ENCODE peak calls at places on chromosome 9, in six cellular contexts. One of them, this sample, is unnamed.

GRCh38 chr9:87336407-87336806 is 161.3 kb upstream of the DAPK1 start:
- DNase-seq in ovary: no peak
- DNase-seq in heart right ventricle: no peak
- DNase-seq in kidney: no peak
- DNase-seq in retinal pigment epithelial cell: no peak
- DNase-seq in gastrocnemius medialis: no peak
- DNase-seq in this sample: no peak

GRCh38 chr9:93650448-93650847 is 74.1 kb downstream of the PHF2 start:
- DNase-seq in gastrocnemius medialis: no peak
- DNase-seq in retinal pigment epithelial cell: no peak
- DNase-seq in kidney: peak; percentile 57
- DNase-seq in heart right ventricle: no peak
- DNase-seq in ovary: peak; percentile 29
- DNase-seq in this sample: no peak

GRCh38 chr9:27367922-27368316 is 71.0 kb upstream of the EQTN start:
- DNase-seq in ovary: no peak
- DNase-seq in retinal pigment epithelial cell: no peak
- DNase-seq in gastrocnemius medialis: no peak
- DNase-seq in kidney: no peak
- DNase-seq in heart right ventricle: no peak
- DNase-seq in this sample: no peak

GRCh38 chr9:37787059-37787458 is 2.2 kb upstream of the EXOSC3 start:
- DNase-seq in retinal pigment epithelial cell: no peak
- DNase-seq in kidney: no peak
- DNase-seq in heart right ventricle: no peak
- DNase-seq in gastrocnemius medialis: no peak
- DNase-seq in ovary: no peak
- DNase-seq in this sample: no peak

GRCh38 chr9:70389642-70390266 is 24.7 kb downstream of the KLF9 start:
- DNase-seq in retinal pigment epithelial cell: no peak
- DNase-seq in gastrocnemius medialis: no peak
- DNase-seq in ovary: no peak
- DNase-seq in heart right ventricle: no peak
- DNase-seq in kidney: no peak
- DNase-seq in this sample: no peak

GRCh38 chr9:82010711-82011110 is 22.1 kb downstream of the SPATA31D1 start:
- DNase-seq in kidney: no peak
- DNase-seq in retinal pigment epithelial cell: no peak
- DNase-seq in heart right ventricle: no peak
- DNase-seq in ovary: no peak
- DNase-seq in gastrocnemius medialis: no peak
- DNase-seq in this sample: no peak

GRCh38 chr9:71944754-71945409 is 33.4 kb downstream of the C9orf85 start:
- DNase-seq in heart right ventricle: no peak
- DNase-seq in gastrocnemius medialis: no peak
- DNase-seq in retinal pigment epithelial cell: no peak
- DNase-seq in kidney: no peak
- DNase-seq in ovary: no peak
- DNase-seq in this sample: no peak

GRCh38 chr9:87564111-87564510 is 66.4 kb downstream of the DAPK1 start:
- DNase-seq in retinal pigment epithelial cell: no peak
- DNase-seq in heart right ventricle: no peak
- DNase-seq in gastrocnemius medialis: no peak
- DNase-seq in kidney: no peak
- DNase-seq in ovary: no peak
- DNase-seq in this sample: no peak

GRCh38 chr9:98083566-98084135 is 27.1 kb downstream of the NANS start:
- DNase-seq in retinal pigment epithelial cell: no peak
- DNase-seq in kidney: no peak
- DNase-seq in ovary: no peak
- DNase-seq in gastrocnemius medialis: no peak
- DNase-seq in heart right ventricle: no peak
- DNase-seq in this sample: no peak

GRCh38 chr9:16202221-16202620 is 649.4 kb downstream of the CCDC171 start:
- DNase-seq in ovary: no peak
- DNase-seq in retinal pigment epithelial cell: no peak
- DNase-seq in heart right ventricle: no peak
- DNase-seq in gastrocnemius medialis: no peak
- DNase-seq in kidney: no peak
- DNase-seq in this sample: no peak

GRCh38 chr9:129351058-129351641 is 173.1 kb upstream of the IER5L start:
- DNase-seq in heart right ventricle: no peak
- DNase-seq in ovary: peak; percentile 72
- DNase-seq in gastrocnemius medialis: no peak
- DNase-seq in kidney: peak; percentile 85
- DNase-seq in retinal pigment epithelial cell: no peak
- DNase-seq in this sample: no peak

GRCh38 chr9:133534346-133535284 is at the start of gene ADAMTSL2:
- DNase-seq in gastrocnemius medialis: no peak
- DNase-seq in heart right ventricle: peak; percentile 86
- DNase-seq in retinal pigment epithelial cell: no peak
- DNase-seq in kidney: peak; percentile 92
- DNase-seq in ovary: peak; percentile 91
- DNase-seq in this sample: no peak

GRCh38 chr9:121652037-121652837 is 803 bp downstream of the DAB2IP start:
- DNase-seq in retinal pigment epithelial cell: no peak
- DNase-seq in ovary: peak; percentile 63
- DNase-seq in kidney: peak; percentile 83
- DNase-seq in heart right ventricle: no peak
- DNase-seq in gastrocnemius medialis: no peak
- DNase-seq in this sample: no peak

GRCh38 chr9:121700165-121700830 is 48.9 kb downstream of the DAB2IP start:
- DNase-seq in ovary: peak; percentile 76
- DNase-seq in gastrocnemius medialis: peak; percentile 77
- DNase-seq in heart right ventricle: peak; percentile 74
- DNase-seq in kidney: peak; percentile 92
- DNase-seq in retinal pigment epithelial cell: no peak
- DNase-seq in this sample: no peak

GRCh38 chr9:88989961-88990570 is 1.2 kb upstream of the S1PR3 start:
- DNase-seq in heart right ventricle: no peak
- DNase-seq in ovary: no peak
- DNase-seq in kidney: no peak
- DNase-seq in retinal pigment epithelial cell: no peak
- DNase-seq in gastrocnemius medialis: no peak
- DNase-seq in this sample: no peak

GRCh38 chr9:4883326-4883873 is 90.7 kb downstream of the RCL1 start:
- DNase-seq in kidney: no peak
- DNase-seq in retinal pigment epithelial cell: no peak
- DNase-seq in heart right ventricle: no peak
- DNase-seq in ovary: no peak
- DNase-seq in gastrocnemius medialis: no peak
- DNase-seq in this sample: no peak

GRCh38 chr9:102273952-102274351 is 535.5 kb upstream of the GRIN3A start:
- DNase-seq in heart right ventricle: no peak
- DNase-seq in kidney: no peak
- DNase-seq in ovary: no peak
- DNase-seq in retinal pigment epithelial cell: peak; percentile 4
- DNase-seq in gastrocnemius medialis: no peak
- DNase-seq in this sample: no peak

GRCh38 chr9:71812385-71812784 is 44.1 kb upstream of the CEMIP2 start:
- DNase-seq in gastrocnemius medialis: peak; percentile 11
- DNase-seq in ovary: no peak
- DNase-seq in heart right ventricle: peak; percentile 18
- DNase-seq in kidney: no peak
- DNase-seq in retinal pigment epithelial cell: no peak
- DNase-seq in this sample: no peak

GRCh38 chr9:37380570-37380969 is 41.9 kb upstream of the GRHPR start:
- DNase-seq in heart right ventricle: no peak
- DNase-seq in retinal pigment epithelial cell: no peak
- DNase-seq in gastrocnemius medialis: no peak
- DNase-seq in kidney: no peak
- DNase-seq in ovary: no peak
- DNase-seq in this sample: no peak

GRCh38 chr9:94082553-94082952 is 1.7 kb upstream of the PTPDC1 start:
- DNase-seq in retinal pigment epithelial cell: no peak
- DNase-seq in kidney: no peak
- DNase-seq in gastrocnemius medialis: no peak
- DNase-seq in heart right ventricle: no peak
- DNase-seq in ovary: no peak
- DNase-seq in this sample: no peak

GRCh38 chr9:132164604-132165362 is 2.9 kb downstream of the NTNG2 start:
- DNase-seq in ovary: no peak
- DNase-seq in kidney: no peak
- DNase-seq in gastrocnemius medialis: peak; percentile 36
- DNase-seq in heart right ventricle: no peak
- DNase-seq in retinal pigment epithelial cell: no peak
- DNase-seq in this sample: peak; percentile 49

GRCh38 chr9:132478353-132478752 is 68.3 kb downstream of the CFAP77 start:
- DNase-seq in kidney: no peak
- DNase-seq in ovary: no peak
- DNase-seq in heart right ventricle: no peak
- DNase-seq in gastrocnemius medialis: no peak
- DNase-seq in retinal pigment epithelial cell: no peak
- DNase-seq in this sample: no peak

GRCh38 chr9:72351538-72352453 is 13.2 kb downstream of the ZFAND5 start:
- DNase-seq in heart right ventricle: peak; percentile 16
- DNase-seq in retinal pigment epithelial cell: no peak
- DNase-seq in gastrocnemius medialis: no peak
- DNase-seq in kidney: no peak
- DNase-seq in ovary: no peak
- DNase-seq in this sample: no peak

GRCh38 chr9:134357631-134358025 is 31.4 kb downstream of the RXRA start:
- DNase-seq in heart right ventricle: no peak
- DNase-seq in gastrocnemius medialis: no peak
- DNase-seq in kidney: no peak
- DNase-seq in ovary: no peak
- DNase-seq in retinal pigment epithelial cell: no peak
- DNase-seq in this sample: no peak

GRCh38 chr9:90097237-90097636 is 492.4 kb downstream of the GADD45G start:
- DNase-seq in kidney: no peak
- DNase-seq in heart right ventricle: peak; percentile 16
- DNase-seq in gastrocnemius medialis: no peak
- DNase-seq in ovary: no peak
- DNase-seq in retinal pigment epithelial cell: no peak
- DNase-seq in this sample: no peak

GRCh38 chr9:26234865-26235264 is 556.6 kb upstream of the TUSC1 start:
- DNase-seq in gastrocnemius medialis: no peak
- DNase-seq in kidney: no peak
- DNase-seq in ovary: no peak
- DNase-seq in retinal pigment epithelial cell: no peak
- DNase-seq in heart right ventricle: no peak
- DNase-seq in this sample: no peak

GRCh38 chr9:8734760-8735159 is 935.2 kb upstream of the DMAC1 start:
- DNase-seq in retinal pigment epithelial cell: peak; percentile 86
- DNase-seq in gastrocnemius medialis: no peak
- DNase-seq in ovary: no peak
- DNase-seq in kidney: no peak
- DNase-seq in heart right ventricle: no peak
- DNase-seq in this sample: peak; percentile 80

GRCh38 chr9:127182901-127183746 is 60.7 kb upstream of the ANGPTL2 start:
- DNase-seq in ovary: peak; percentile 36
- DNase-seq in kidney: peak; percentile 58
- DNase-seq in retinal pigment epithelial cell: no peak
- DNase-seq in heart right ventricle: no peak
- DNase-seq in gastrocnemius medialis: no peak
- DNase-seq in this sample: no peak

GRCh38 chr9:35658144-35658893 is at the start of gene CCDC107:
- DNase-seq in heart right ventricle: peak; percentile 87
- DNase-seq in retinal pigment epithelial cell: no peak
- DNase-seq in ovary: peak; percentile 92
- DNase-seq in kidney: peak; percentile 96
- DNase-seq in gastrocnemius medialis: peak; percentile 67
- DNase-seq in this sample: no peak
- TF ChIP-seq CTCF in heart right ventricle: peak; percentile 68
- TF ChIP-seq CTCF in retinal pigment epithelial cell: peak; percentile 59
- TF ChIP-seq CTCF in ovary: peak; percentile 80
- TF ChIP-seq CTCF in kidney: peak; percentile 63
- TF ChIP-seq CTCF in gastrocnemius medialis: peak; percentile 62
- TF ChIP-seq CTCF in this sample: peak; percentile 49

DNA sequence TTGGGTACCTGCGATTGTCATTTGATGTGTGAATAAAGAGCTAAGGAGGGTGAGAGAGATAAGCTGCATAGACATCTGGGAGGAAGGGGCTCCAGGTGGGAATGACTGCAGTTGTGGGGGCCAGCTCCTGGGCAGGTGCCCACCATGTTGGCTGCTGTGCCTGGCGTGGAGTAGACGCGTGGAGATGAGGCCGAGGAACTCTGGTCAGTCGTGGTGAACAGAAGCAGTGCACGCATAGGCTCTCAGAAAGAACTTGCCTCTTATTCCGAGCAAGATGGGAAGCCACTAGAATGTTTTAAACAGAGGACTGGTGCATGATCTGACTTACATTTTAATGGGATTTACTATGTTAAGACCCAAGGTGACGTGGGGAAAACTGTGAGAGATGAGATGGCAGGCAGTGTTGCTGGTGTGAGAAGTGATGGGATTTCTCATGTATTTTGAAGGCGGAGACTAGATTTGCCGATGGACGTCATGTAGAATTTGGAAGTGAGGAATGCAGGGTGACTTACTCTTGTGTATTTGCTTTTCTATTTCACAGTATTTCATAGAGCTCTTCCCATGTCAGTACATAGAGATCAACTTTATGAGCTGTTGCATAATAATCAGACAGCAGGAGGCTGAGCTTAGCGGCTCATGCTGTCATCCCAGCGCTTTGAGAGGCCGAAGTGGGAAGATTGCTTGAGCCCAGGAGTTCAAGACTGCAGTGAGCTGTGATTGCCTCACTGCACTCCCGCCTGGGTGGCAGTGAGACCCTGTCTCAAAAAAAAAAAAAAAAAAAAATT is 71.1 kb downstream of the EHMT1 start:
- DNase-seq in gastrocnemius medialis: no peak
- DNase-seq in retinal pigment epithelial cell: peak; percentile 54
- DNase-seq in kidney: no peak
- DNase-seq in ovary: no peak
- DNase-seq in heart right ventricle: no peak
- DNase-seq in this sample: no peak
- H3K4me3 ChIP-seq in gastrocnemius medialis: no peak overlapping the region
- H3K4me3 ChIP-seq in retinal pigment epithelial cell: no peak overlapping the region
- H3K4me3 ChIP-seq in kidney: no peak overlapping the region
- H3K4me3 ChIP-seq in ovary: no peak overlapping the region
- H3K4me3 ChIP-seq in heart right ventricle: no peak overlapping the region
- H3K4me3 ChIP-seq in this sample: no peak overlapping the region

GRCh38 chr9:14322211-14323082 is 8.5 kb upstream of the NFIB start:
- DNase-seq in kidney: peak; percentile 96
- DNase-seq in gastrocnemius medialis: peak; percentile 86
- DNase-seq in ovary: peak; percentile 96
- DNase-seq in retinal pigment epithelial cell: peak; percentile 66
- DNase-seq in heart right ventricle: peak; percentile 95
- DNase-seq in this sample: no peak
- TF ChIP-seq CTCF in kidney: peak; percentile 44
- TF ChIP-seq CTCF in gastrocnemius medialis: peak; percentile 66
- TF ChIP-seq CTCF in ovary: peak; percentile 80
- TF ChIP-seq CTCF in retinal pigment epithelial cell: peak; percentile 36
- TF ChIP-seq CTCF in heart right ventricle: peak; percentile 55
- TF ChIP-seq CTCF in this sample: peak; percentile 34

DNA sequence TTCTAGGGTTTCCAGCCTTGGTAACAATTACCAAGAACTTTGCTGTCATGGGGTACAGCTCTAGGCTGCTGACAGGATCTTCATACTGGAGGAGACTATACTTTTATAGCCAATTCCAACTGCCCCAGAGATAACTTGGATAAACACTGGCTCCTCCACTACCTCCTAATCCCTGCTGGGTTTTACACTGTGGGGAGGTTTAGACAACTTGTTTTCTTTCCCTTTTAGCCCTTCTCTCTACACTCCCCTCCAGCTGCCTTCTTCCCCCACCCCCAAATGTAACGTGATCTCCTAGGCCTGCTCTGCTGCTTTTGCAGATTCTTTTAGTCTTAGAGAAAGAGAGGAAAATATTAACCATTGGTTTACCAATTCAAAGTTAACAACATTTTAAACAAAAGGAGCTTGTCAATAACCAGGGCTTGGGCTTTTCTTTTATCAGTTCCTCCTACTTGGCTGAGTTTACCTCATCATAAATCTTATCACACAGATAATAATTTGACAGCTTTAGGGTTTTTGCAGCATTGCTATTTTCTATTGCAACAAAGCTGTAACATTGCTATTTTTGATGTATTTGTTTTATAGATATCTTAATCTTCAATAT is 9.9 kb upstream of the ABL1 start:
- DNase-seq in gastrocnemius medialis: no peak
- DNase-seq in retinal pigment epithelial cell: no peak
- DNase-seq in heart right ventricle: no peak
- DNase-seq in kidney: no peak
- DNase-seq in ovary: no peak
- DNase-seq in this sample: no peak
- H3K4me3 ChIP-seq in gastrocnemius medialis: no peak overlapping the region
- H3K4me3 ChIP-seq in retinal pigment epithelial cell: no peak overlapping the region
- H3K4me3 ChIP-seq in heart right ventricle: peak overlapping the region; percentile 19
- H3K4me3 ChIP-seq in kidney: peak overlapping the region; percentile 13
- H3K4me3 ChIP-seq in ovary: no peak overlapping the region
- H3K4me3 ChIP-seq in this sample: peak overlapping the region; percentile 20